ENCODE peak calls at places on chromosomes 11 and 22, in seven cellular contexts. J is fibroblast of villous mesenchyme, C is kidney epithelial cell, Q is fibroblast of lung, E is WERI-Rb-1, R is WTC11, P is pancreas. Z is an unnamed sample.

GRCh38 chr11:26766996-26767395 is 45.1 kb upstream of the SLC5A12 start:
- DNase-seq in P (no peak), Q (peak), R (no peak), J (no peak), C (no peak), E (no peak), Z (no peak)

GRCh38 chr11:122033193-122033592 is 82.8 kb downstream of the BLID start:
- DNase-seq in J (no peak), E (no peak), R (no peak), C (no peak), Q (no peak), P (no peak), Z (no peak)

GRCh38 chr11:31529701-31530100 is 20.1 kb downstream of the ELP4 start:
- DNase-seq in C (no peak), P (no peak), R (no peak), Q (no peak), J (no peak), E (no peak), Z (no peak)

GRCh38 chr11:120027546-120028180 is 110.2 kb downstream of the TRIM29 start:
- DNase-seq in R (no peak), Q (no peak), C (no peak), P (no peak), J (no peak), E (no peak), Z (no peak)

GRCh38 chr11:808427-809286 is 1.1 kb upstream of the RPLP2 start:
- DNase-seq in Q (no peak), E (no peak), J (peak), P (no peak), R (no peak), C (no peak), Z (no peak)

GRCh38 chr11:69643646-69644045 is 2.7 kb downstream of the CCND1 start:
- DNase-seq in R (no peak), Q (no peak), C (no peak), J (no peak), P (peak), E (no peak), Z (no peak)

GRCh38 chr22:29167032-29167911 is 38.4 kb upstream of the EMID1 start:
- DNase-seq in Q (no peak), P (no peak), R (no peak), C (no peak), E (no peak), J (no peak), Z (no peak)

GRCh38 chr11:125603207-125603606 is 10.6 kb downstream of the STT3A start:
- DNase-seq in P (no peak), C (no peak), Q (peak), J (no peak), E (no peak), R (no peak), Z (no peak)

DNA sequence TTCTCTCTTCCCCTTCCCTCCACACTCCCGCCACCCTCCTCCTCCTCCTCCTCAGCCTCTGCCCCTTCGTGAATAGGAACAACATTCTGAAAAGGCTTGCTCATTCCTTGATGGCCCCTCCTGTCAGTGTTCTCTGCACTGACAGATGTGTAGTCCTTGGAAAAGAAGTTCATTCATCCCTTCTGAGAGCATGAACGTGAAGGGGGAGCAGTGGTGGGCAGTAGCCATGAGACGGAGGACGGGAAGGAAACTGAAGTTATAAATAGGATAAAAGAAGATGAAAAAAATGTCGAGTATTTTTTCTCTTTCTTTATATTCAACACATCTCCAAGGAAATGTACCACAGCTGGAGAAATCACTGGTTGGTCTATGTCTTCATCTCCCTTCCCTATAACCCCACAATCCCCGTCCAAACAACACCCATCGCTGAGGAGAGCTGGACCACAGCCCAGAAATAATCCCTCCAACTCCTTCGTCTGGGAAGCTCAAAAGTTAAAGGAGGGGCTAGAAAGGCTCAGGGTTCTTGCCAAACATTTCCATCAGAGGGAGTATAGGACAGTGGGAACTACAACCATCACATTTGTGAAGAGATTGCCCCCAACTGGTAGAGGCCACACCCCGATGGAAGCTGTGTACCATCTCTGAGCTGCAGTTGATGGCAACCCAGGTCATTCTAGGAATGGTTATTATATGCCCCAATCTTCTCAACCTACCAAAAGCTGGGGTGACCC is 33.5 kb downstream of the ETS1 start:
- DNase-seq in J (peak), R (no peak), E (peak), C (no peak), P (no peak), Q (no peak), Z (no peak)
- TF ChIP-seq CTCF in J (peak), R (no peak), E (peak), C (no peak), P (no peak), Q (peak), Z (no peak)

GRCh38 chr11:68354181-68354872 is 41.9 kb downstream of the LRP5 start:
- DNase-seq in C (peak), Q (peak), E (no peak), R (no peak), J (peak), P (peak), Z (peak)
- TF ChIP-seq CTCF in C (no peak), Q (no peak), E (no peak), R (no peak), J (no peak), P (no peak), Z (no peak)

GRCh38 chr11:71331631-71332030 is 79.3 kb upstream of the SHANK2 start:
- DNase-seq in R (no peak), Q (no peak), E (no peak), J (no peak), C (no peak), P (no peak), Z (no peak)
- TF ChIP-seq CTCF in R (no peak), Q (no peak), E (no peak), J (no peak), C (no peak), P (no peak), Z (no peak)

GRCh38 chr11:3984896-3985295 is 109.7 kb upstream of the RRM1 start:
- DNase-seq in E (peak), C (no peak), J (peak), R (peak), P (no peak), Q (peak), Z (no peak)
- TF ChIP-seq CTCF in E (peak), C (peak), J (peak), R (no peak), P (no peak), Q (no peak), Z (no peak)

GRCh38 chr11:61701298-61701993 is 21.3 kb downstream of the DAGLA start:
- DNase-seq in C (no peak), Q (no peak), E (peak), J (peak), R (peak), P (no peak), Z (peak)
- TF ChIP-seq CTCF in C (peak), Q (peak), E (peak), J (peak), R (peak), P (peak), Z (peak)

DNA sequence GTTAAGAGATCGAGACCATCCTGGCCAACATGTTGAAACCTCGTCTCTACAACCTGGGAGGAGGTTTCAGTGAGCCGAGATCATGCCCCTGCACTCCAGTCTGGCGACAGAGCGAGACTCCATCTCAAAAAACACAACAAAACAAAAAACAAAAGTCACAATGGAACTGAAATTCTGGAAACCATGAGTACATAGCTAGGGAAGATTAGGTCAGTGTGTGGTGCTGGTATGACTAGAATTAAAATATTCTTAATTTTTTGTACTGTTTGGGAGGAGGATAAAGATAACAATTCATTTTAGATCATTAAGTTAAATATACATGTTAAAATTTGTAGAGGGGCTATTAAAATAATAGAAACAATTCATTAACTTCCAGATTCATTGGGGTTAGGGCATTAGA is 344.4 kb downstream of the TBC1D22A start:
- DNase-seq in J (no peak), C (no peak), E (no peak), P (no peak), Q (no peak), R (no peak), Z (no peak)
- TF ChIP-seq CTCF in J (no peak), C (no peak), E (no peak), P (no peak), Q (no peak), R (no peak), Z (no peak)

DNA sequence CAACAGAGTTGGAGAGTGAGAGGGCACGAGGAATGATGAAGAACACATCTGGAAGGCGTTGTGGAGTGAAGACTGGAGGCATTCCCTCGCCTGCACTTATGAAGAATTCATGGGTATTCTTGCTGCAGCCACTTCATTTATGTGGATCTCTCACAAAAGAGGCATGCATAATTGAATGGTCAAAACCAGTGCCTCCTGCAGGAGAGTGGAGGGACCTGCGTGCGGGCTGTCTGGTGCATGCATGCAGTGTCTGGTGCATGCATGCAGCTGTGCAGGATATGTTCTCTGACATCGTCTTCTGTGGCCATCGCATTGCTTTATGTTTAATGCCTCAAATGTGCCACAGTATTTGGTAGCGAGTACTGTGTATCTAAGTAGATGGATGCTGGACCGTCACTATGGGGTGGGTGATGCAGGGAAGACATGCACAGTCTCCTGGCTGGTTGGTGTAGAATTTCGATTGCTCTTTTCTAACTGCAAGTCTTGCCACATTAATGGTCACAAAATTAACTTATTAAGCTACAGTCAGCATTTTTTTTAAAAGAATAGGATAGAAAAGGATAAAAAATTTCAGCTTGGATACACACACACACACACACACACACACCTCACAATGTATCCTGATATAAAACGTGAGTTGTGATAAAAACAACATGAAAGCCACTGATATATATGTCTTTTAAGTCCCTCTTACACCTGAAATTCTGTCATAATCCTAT is 20.9 kb upstream of the NTM start:
- DNase-seq in R (peak), Q (no peak), C (no peak), E (no peak), P (no peak), J (no peak), Z (no peak)
- TF ChIP-seq CTCF in R (no peak), Q (no peak), C (no peak), E (peak), P (no peak), J (no peak), Z (no peak)

Z was measured in Calu3.